ENCODE peak calls at places on chromosomes 6 and 20, in four cellular contexts. V is stromal cell of bone marrow, B is psoas muscle, U is HuH-7. S is an unnamed sample.

GRCh38 chr6:125984311-125984710 is 2.0 kb upstream of the TRMT11 start:
- DNase-seq in V (peak; percentile 21), B (no peak), U (no peak), S (no peak)

GRCh38 chr6:36963451-36964290 is 9.1 kb downstream of the PI16 start:
- DNase-seq in V (no peak), B (no peak), U (no peak), S (no peak)

GRCh38 chr6:165823609-165824326 is 160.7 kb upstream of the PDE10A start:
- DNase-seq in V (no peak), B (no peak), U (no peak), S (peak; percentile 4)

GRCh38 chr20:21971436-21971835 is 266.0 kb downstream of the PAX1 start:
- DNase-seq in V (no peak), B (no peak), U (no peak), S (no peak)

GRCh38 chr6:15533379-15534044 is 129.3 kb downstream of the DTNBP1 start:
- DNase-seq in V (no peak), B (no peak), U (no peak), S (no peak)

GRCh38 chr6:121319112-121319553 is 15.1 kb downstream of the TBC1D32 start:
- DNase-seq in V (no peak), B (no peak), U (no peak), S (no peak)

GRCh38 chr20:16488086-16488485 is 85.2 kb downstream of the KIF16B start:
- DNase-seq in V (no peak), B (no peak), U (no peak), S (no peak)

GRCh38 chr6:722608-723007 is 29.7 kb upstream of the EXOC2 start:
- DNase-seq in V (peak; percentile 22), B (no peak), U (no peak), S (no peak)

GRCh38 chr6:54448617-54449016 is 140.4 kb downstream of the TINAG start:
- DNase-seq in V (no peak), B (no peak), U (no peak), S (no peak)

GRCh38 chr20:20009784-20010253 is 7.3 kb upstream of the NAA20 start:
- DNase-seq in V (no peak), B (no peak), U (no peak), S (no peak)

GRCh38 chr6:159110013-159110412 is 59.2 kb upstream of the FNDC1 start:
- DNase-seq in V (peak; percentile 18), B (no peak), U (peak; percentile 60), S (no peak)

GRCh38 chr6:169933251-169933821 is 181.9 kb downstream of the ERMARD start:
- DNase-seq in V (no peak), B (no peak), U (no peak), S (no peak)

GRCh38 chr6:63351995-63352586 is 32.3 kb upstream of the LGSN start:
- DNase-seq in V (peak; percentile 49), B (no peak), U (no peak), S (peak; percentile 71)

GRCh38 chr6:139327038-139327437 is 35.2 kb upstream of the TXLNB start:
- DNase-seq in V (no peak), B (no peak), U (no peak), S (no peak)

GRCh38 chr6:156538875-156539660 is 238.1 kb upstream of the ARID1B start:
- DNase-seq in V (no peak), B (no peak), U (no peak), S (no peak)

GRCh38 chr20:11170565-11170964 is 496.8 kb upstream of the JAG1 start:
- DNase-seq in V (no peak), B (no peak), U (no peak), S (no peak)

GRCh38 chr20:11849976-11850670 is 67.6 kb upstream of the BTBD3 start:
- DNase-seq in V (no peak), B (peak; percentile 46), U (no peak), S (no peak)

GRCh38 chr20:11901127-11901526 is 16.6 kb upstream of the BTBD3 start:
- DNase-seq in V (no peak), B (no peak), U (no peak), S (peak; percentile 34)

GRCh38 chr6:65776332-65776731 is 69.3 kb upstream of the EYS start:
- DNase-seq in V (no peak), B (no peak), U (no peak), S (no peak)

GRCh38 chr6:161727063-161727462 is 453.2 kb upstream of the AGPAT4 start:
- DNase-seq in V (no peak), B (no peak), U (no peak), S (no peak)

GRCh38 chr20:199996-200395 is 10.5 kb upstream of the DEFB128 start:
- DNase-seq in V (no peak), B (no peak), U (no peak), S (no peak)

GRCh38 chr6:161242779-161243693 is 30.8 kb downstream of the AGPAT4 start:
- DNase-seq in V (peak; percentile 70), B (peak; percentile 57), U (no peak), S (no peak)

GRCh38 chr6:165701564-165702354 is 38.7 kb upstream of the PDE10A start:
- DNase-seq in V (no peak), B (no peak), U (no peak), S (peak; percentile 26)

GRCh38 chr6:124590001-124590400 is 372.2 kb upstream of the RNF217 start:
- DNase-seq in V (no peak), B (no peak), U (no peak), S (no peak)

GRCh38 chr6:143248359-143248758 is 187.7 kb downstream of the AIG1 start:
- DNase-seq in V (no peak), B (no peak), U (no peak), S (no peak)

GRCh38 chr6:17584241-17584803 is 15.8 kb upstream of the FAM8A1 start:
- DNase-seq in V (peak; percentile 79), B (no peak), U (peak; percentile 71), S (peak; percentile 70)

GRCh38 chr6:129501401-129502051 is 208.5 kb downstream of the ARHGAP18 start:
- DNase-seq in V (peak; percentile 85), B (peak; percentile 71), U (no peak), S (peak; percentile 77)

GRCh38 chr20:49287555-49288249 is 9.8 kb upstream of the ZNFX1 start:
- DNase-seq in V (no peak), B (no peak), U (peak; percentile 63), S (peak; percentile 25)

GRCh38 chr6:1770435-1770843 is 160.7 kb downstream of the FOXC1 start:
- DNase-seq in V (no peak), B (no peak), U (no peak), S (no peak)

GRCh38 chr20:2151805-2152727 is 50.4 kb downstream of the STK35 start:
- DNase-seq in V (peak; percentile 33), B (no peak), U (no peak), S (peak; percentile 49)

GRCh38 chr6:170367241-170367640 is 60.7 kb downstream of the FAM120B start:
- DNase-seq in V (no peak), B (no peak), U (no peak), S (no peak)

GRCh38 chr20:61753196-61753942 is 312.3 kb downstream of the TAF4 start:
- DNase-seq in V (peak; percentile 20), B (peak; percentile 22), U (no peak), S (peak; percentile 25)

GRCh38 chr6:110595112-110595511 is 118.7 kb upstream of the SLC22A16 start:
- DNase-seq in V (no peak), B (no peak), U (no peak), S (no peak)

GRCh38 chr6:33080127-33081089 is 4.6 kb downstream of the HLA-DPB1 start:
- DNase-seq in V (peak; percentile 43), B (peak; percentile 77), U (no peak), S (no peak)